ENCODE peak calls at places on chromosomes 6 and 20, in ten cellular contexts. One of them, this sample, is unnamed.

GRCh38 chr6:143196525-143197225 is 136.0 kb downstream of the AIG1 start:
- DNase-seq in LNCaP clone FGC: no peak
- DNase-seq in aorta: no peak
- DNase-seq in A549: no peak
- DNase-seq in GM23248: peak
- DNase-seq in neural progenitor cell: peak
- DNase-seq in adrenal gland: peak
- DNase-seq in CD8-positive, alpha-beta T cell: no peak
- DNase-seq in neuronal stem cell: no peak
- DNase-seq in astrocyte of the spinal cord: peak
- DNase-seq in this sample: no peak

GRCh38 chr6:18386302-18386976 is 711 bp upstream of the RNF144B start:
- DNase-seq in LNCaP clone FGC: peak
- DNase-seq in aorta: peak
- DNase-seq in A549: no peak
- DNase-seq in GM23248: no peak
- DNase-seq in neural progenitor cell: peak
- DNase-seq in adrenal gland: no peak
- DNase-seq in CD8-positive, alpha-beta T cell: no peak
- DNase-seq in neuronal stem cell: peak
- DNase-seq in astrocyte of the spinal cord: no peak
- DNase-seq in this sample: peak

GRCh38 chr20:325889-326644 is 715 bp downstream of the SOX12 start:
- DNase-seq in LNCaP clone FGC: no peak
- DNase-seq in aorta: peak
- DNase-seq in A549: peak
- DNase-seq in GM23248: peak
- DNase-seq in neural progenitor cell: peak
- DNase-seq in adrenal gland: peak
- DNase-seq in CD8-positive, alpha-beta T cell: no peak
- DNase-seq in neuronal stem cell: peak
- DNase-seq in astrocyte of the spinal cord: peak
- DNase-seq in this sample: no peak

GRCh38 chr6:144066745-144067484 is 28.5 kb downstream of the SF3B5 start:
- DNase-seq in LNCaP clone FGC: no peak
- DNase-seq in aorta: no peak
- DNase-seq in A549: no peak
- DNase-seq in GM23248: no peak
- DNase-seq in neural progenitor cell: no peak
- DNase-seq in adrenal gland: no peak
- DNase-seq in CD8-positive, alpha-beta T cell: no peak
- DNase-seq in neuronal stem cell: no peak
- DNase-seq in astrocyte of the spinal cord: no peak
- DNase-seq in this sample: no peak

GRCh38 chr6:134372603-134373281 is 54.8 kb upstream of the SGK1 start:
- DNase-seq in LNCaP clone FGC: peak
- DNase-seq in aorta: no peak
- DNase-seq in A549: peak
- DNase-seq in GM23248: peak
- DNase-seq in neural progenitor cell: no peak
- DNase-seq in adrenal gland: peak
- DNase-seq in CD8-positive, alpha-beta T cell: no peak
- DNase-seq in neuronal stem cell: no peak
- DNase-seq in astrocyte of the spinal cord: peak
- DNase-seq in this sample: peak

GRCh38 chr6:2353412-2354137 is 108.2 kb upstream of the GMDS start:
- DNase-seq in LNCaP clone FGC: peak
- DNase-seq in aorta: peak
- DNase-seq in A549: peak
- DNase-seq in GM23248: peak
- DNase-seq in neural progenitor cell: peak
- DNase-seq in adrenal gland: peak
- DNase-seq in CD8-positive, alpha-beta T cell: peak
- DNase-seq in neuronal stem cell: peak
- DNase-seq in astrocyte of the spinal cord: peak
- DNase-seq in this sample: peak

GRCh38 chr6:24719125-24719931 is at the start of gene C6orf62:
- DNase-seq in LNCaP clone FGC: no peak
- DNase-seq in aorta: peak
- DNase-seq in A549: peak
- DNase-seq in GM23248: peak
- DNase-seq in neural progenitor cell: peak
- DNase-seq in adrenal gland: no peak
- DNase-seq in CD8-positive, alpha-beta T cell: peak
- DNase-seq in neuronal stem cell: peak
- DNase-seq in astrocyte of the spinal cord: no peak
- DNase-seq in this sample: peak

GRCh38 chr6:141587482-141588266 is 545.1 kb upstream of the GJE1 start:
- DNase-seq in LNCaP clone FGC: no peak
- DNase-seq in aorta: no peak
- DNase-seq in A549: no peak
- DNase-seq in GM23248: peak
- DNase-seq in neural progenitor cell: no peak
- DNase-seq in adrenal gland: no peak
- DNase-seq in CD8-positive, alpha-beta T cell: no peak
- DNase-seq in neuronal stem cell: no peak
- DNase-seq in astrocyte of the spinal cord: peak
- DNase-seq in this sample: no peak

GRCh38 chr6:144725731-144726522 is 440.8 kb downstream of the UTRN start:
- DNase-seq in LNCaP clone FGC: no peak
- DNase-seq in aorta: no peak
- DNase-seq in A549: no peak
- DNase-seq in GM23248: no peak
- DNase-seq in neural progenitor cell: no peak
- DNase-seq in adrenal gland: no peak
- DNase-seq in CD8-positive, alpha-beta T cell: peak
- DNase-seq in neuronal stem cell: no peak
- DNase-seq in astrocyte of the spinal cord: no peak
- DNase-seq in this sample: peak

GRCh38 chr6:52557389-52558265 is 19.2 kb downstream of the TRAM2 start:
- DNase-seq in LNCaP clone FGC: no peak
- DNase-seq in aorta: no peak
- DNase-seq in A549: no peak
- DNase-seq in GM23248: peak
- DNase-seq in neural progenitor cell: peak
- DNase-seq in adrenal gland: no peak
- DNase-seq in CD8-positive, alpha-beta T cell: no peak
- DNase-seq in neuronal stem cell: no peak
- DNase-seq in astrocyte of the spinal cord: no peak
- DNase-seq in this sample: no peak

GRCh38 chr20:38029453-38029852 is 3.8 kb downstream of the TTI1 start:
- DNase-seq in LNCaP clone FGC: no peak
- DNase-seq in aorta: no peak
- DNase-seq in A549: no peak
- DNase-seq in GM23248: no peak
- DNase-seq in neural progenitor cell: no peak
- DNase-seq in adrenal gland: no peak
- DNase-seq in CD8-positive, alpha-beta T cell: no peak
- DNase-seq in neuronal stem cell: no peak
- DNase-seq in astrocyte of the spinal cord: no peak
- DNase-seq in this sample: no peak

GRCh38 chr6:144543006-144543871 is 258.1 kb downstream of the UTRN start:
- DNase-seq in LNCaP clone FGC: no peak
- DNase-seq in aorta: no peak
- DNase-seq in A549: no peak
- DNase-seq in GM23248: peak
- DNase-seq in neural progenitor cell: no peak
- DNase-seq in adrenal gland: no peak
- DNase-seq in CD8-positive, alpha-beta T cell: no peak
- DNase-seq in neuronal stem cell: no peak
- DNase-seq in astrocyte of the spinal cord: peak
- DNase-seq in this sample: peak

GRCh38 chr6:24154121-24154520 is 28.1 kb downstream of the NRSN1 start:
- DNase-seq in LNCaP clone FGC: no peak
- DNase-seq in aorta: no peak
- DNase-seq in A549: no peak
- DNase-seq in GM23248: peak
- DNase-seq in neural progenitor cell: no peak
- DNase-seq in adrenal gland: no peak
- DNase-seq in CD8-positive, alpha-beta T cell: no peak
- DNase-seq in neuronal stem cell: no peak
- DNase-seq in astrocyte of the spinal cord: peak
- DNase-seq in this sample: peak

GRCh38 chr6:118843685-118844390 is 50.1 kb upstream of the ASF1A start:
- DNase-seq in LNCaP clone FGC: no peak
- DNase-seq in aorta: no peak
- DNase-seq in A549: no peak
- DNase-seq in GM23248: peak
- DNase-seq in neural progenitor cell: no peak
- DNase-seq in adrenal gland: no peak
- DNase-seq in CD8-positive, alpha-beta T cell: no peak
- DNase-seq in neuronal stem cell: no peak
- DNase-seq in astrocyte of the spinal cord: peak
- DNase-seq in this sample: no peak

DNA sequence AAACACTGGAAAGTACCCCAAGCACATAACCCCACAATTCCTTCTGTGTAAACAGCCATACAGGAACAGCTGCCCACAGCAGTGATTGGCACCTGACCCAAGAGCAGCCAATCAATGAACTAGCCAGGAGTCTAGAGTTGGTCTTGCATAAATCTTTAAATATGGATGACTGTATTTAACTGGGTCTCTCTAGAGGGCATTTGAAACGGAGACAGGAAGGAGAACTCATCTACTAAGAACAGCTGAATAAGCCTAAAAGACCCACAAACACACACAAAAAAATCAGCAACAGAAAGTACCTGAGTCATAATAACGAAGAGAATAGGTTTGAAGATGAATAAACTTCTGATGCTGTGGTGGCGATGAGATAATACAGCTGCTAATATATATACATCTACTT is 49.0 kb upstream of the ASF1A start:
- DNase-seq in LNCaP clone FGC: no peak
- DNase-seq in aorta: no peak
- DNase-seq in A549: no peak
- DNase-seq in GM23248: no peak
- DNase-seq in neural progenitor cell: no peak
- DNase-seq in adrenal gland: no peak
- DNase-seq in CD8-positive, alpha-beta T cell: no peak
- DNase-seq in neuronal stem cell: no peak
- DNase-seq in astrocyte of the spinal cord: no peak
- DNase-seq in this sample: no peak
- H3K4me3 ChIP-seq in LNCaP clone FGC: no peak
- H3K4me3 ChIP-seq in aorta: no peak
- H3K4me3 ChIP-seq in A549: no peak
- H3K4me3 ChIP-seq in GM23248: no peak
- H3K4me3 ChIP-seq in neural progenitor cell: no peak
- H3K4me3 ChIP-seq in adrenal gland: no peak
- H3K4me3 ChIP-seq in CD8-positive, alpha-beta T cell: no peak
- H3K4me3 ChIP-seq in neuronal stem cell: no peak
- H3K4me3 ChIP-seq in astrocyte of the spinal cord: no peak
- H3K4me3 ChIP-seq in this sample: no peak

DNA sequence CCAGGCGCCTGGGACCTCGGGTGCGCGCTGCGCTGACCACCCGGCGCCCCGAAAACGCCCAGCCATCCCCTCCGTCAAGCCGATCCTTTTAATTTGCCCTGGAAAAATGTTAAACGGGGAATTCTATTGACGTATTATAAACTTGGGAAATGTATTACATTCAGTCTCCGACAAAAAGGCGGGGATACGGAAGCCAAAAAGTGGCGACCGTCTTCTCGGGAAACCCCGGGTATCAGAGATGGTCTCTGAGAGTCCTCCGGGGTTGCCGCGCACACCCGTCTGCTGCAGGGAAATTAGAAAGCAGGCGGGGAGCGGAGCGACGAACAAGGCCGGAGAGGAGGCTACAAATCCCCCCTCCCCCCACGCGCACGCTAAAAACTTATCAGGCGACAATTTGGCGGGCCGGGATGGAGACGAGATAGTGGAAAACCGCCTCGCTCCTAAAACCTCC is 1.5 kb downstream of the SALL4 start:
- DNase-seq in LNCaP clone FGC: no peak
- DNase-seq in aorta: no peak
- DNase-seq in A549: peak
- DNase-seq in GM23248: peak
- DNase-seq in neural progenitor cell: peak
- DNase-seq in adrenal gland: no peak
- DNase-seq in CD8-positive, alpha-beta T cell: no peak
- DNase-seq in neuronal stem cell: no peak
- DNase-seq in astrocyte of the spinal cord: peak
- DNase-seq in this sample: no peak
- H3K4me3 ChIP-seq in LNCaP clone FGC: no peak
- H3K4me3 ChIP-seq in aorta: peak
- H3K4me3 ChIP-seq in A549: peak
- H3K4me3 ChIP-seq in GM23248: peak
- H3K4me3 ChIP-seq in neural progenitor cell: peak
- H3K4me3 ChIP-seq in adrenal gland: no peak
- H3K4me3 ChIP-seq in CD8-positive, alpha-beta T cell: no peak
- H3K4me3 ChIP-seq in neuronal stem cell: peak
- H3K4me3 ChIP-seq in astrocyte of the spinal cord: peak
- H3K4me3 ChIP-seq in this sample: peak

DNA sequence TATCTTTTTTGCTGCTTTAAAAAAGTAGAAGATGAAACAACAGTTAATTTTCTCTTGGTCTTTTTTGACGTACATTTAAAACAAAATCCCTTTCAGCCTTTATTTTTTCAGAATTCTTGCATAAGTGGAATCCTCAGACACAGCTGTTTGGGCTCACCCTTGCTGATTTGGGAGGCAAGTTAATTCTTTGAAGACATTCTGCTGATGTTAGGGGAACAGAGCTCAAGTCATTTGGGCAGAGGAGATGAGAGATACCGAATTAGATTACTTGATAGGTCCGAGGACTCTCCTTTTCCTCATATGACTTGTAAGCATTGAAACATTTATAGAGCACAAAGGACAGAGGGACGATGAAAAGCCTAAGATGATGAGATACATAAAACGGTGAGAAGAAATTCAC is 567.9 kb upstream of the CITED2 start:
- DNase-seq in LNCaP clone FGC: no peak
- DNase-seq in aorta: no peak
- DNase-seq in A549: no peak
- DNase-seq in GM23248: no peak
- DNase-seq in neural progenitor cell: no peak
- DNase-seq in adrenal gland: no peak
- DNase-seq in CD8-positive, alpha-beta T cell: no peak
- DNase-seq in neuronal stem cell: no peak
- DNase-seq in astrocyte of the spinal cord: no peak
- DNase-seq in this sample: no peak
- H3K4me3 ChIP-seq in LNCaP clone FGC: no peak
- H3K4me3 ChIP-seq in aorta: no peak
- H3K4me3 ChIP-seq in A549: no peak
- H3K4me3 ChIP-seq in GM23248: no peak
- H3K4me3 ChIP-seq in neural progenitor cell: no peak
- H3K4me3 ChIP-seq in adrenal gland: no peak
- H3K4me3 ChIP-seq in CD8-positive, alpha-beta T cell: no peak
- H3K4me3 ChIP-seq in neuronal stem cell: no peak
- H3K4me3 ChIP-seq in astrocyte of the spinal cord: no peak
- H3K4me3 ChIP-seq in this sample: no peak

DNA sequence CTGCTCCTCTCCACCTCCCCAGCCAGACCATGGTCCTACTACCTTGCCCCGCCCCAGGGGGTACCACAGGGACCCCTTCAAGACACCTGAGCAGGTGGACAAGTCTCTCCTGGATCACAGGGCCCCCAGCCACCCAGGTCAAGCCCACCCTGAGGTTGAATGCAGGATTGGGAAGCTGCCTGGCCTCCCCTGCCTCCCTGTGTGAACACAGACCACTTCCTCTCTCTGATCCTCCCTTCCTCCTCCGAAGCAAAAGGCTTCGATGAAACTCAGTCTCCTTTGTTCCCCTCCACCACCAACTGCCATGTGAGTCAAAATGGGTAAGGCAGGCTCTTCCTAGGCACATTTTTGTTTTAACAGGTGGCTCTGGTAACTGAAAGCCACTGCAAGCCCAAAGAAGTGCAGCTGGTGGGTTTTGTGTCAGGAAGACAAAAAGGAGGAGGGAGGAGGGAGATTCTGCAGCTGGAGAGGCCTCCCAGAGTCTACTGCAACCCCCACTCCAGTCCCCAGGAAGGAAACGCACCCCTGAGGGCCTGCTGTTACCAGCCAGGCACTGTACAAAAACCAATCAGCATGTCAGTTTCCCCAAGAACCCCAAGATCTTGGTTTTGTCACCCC is 5.4 kb downstream of the ADA start:
- DNase-seq in LNCaP clone FGC: no peak
- DNase-seq in aorta: no peak
- DNase-seq in A549: no peak
- DNase-seq in GM23248: no peak
- DNase-seq in neural progenitor cell: peak
- DNase-seq in adrenal gland: no peak
- DNase-seq in CD8-positive, alpha-beta T cell: peak
- DNase-seq in neuronal stem cell: peak
- DNase-seq in astrocyte of the spinal cord: peak
- DNase-seq in this sample: no peak
- H3K4me3 ChIP-seq in LNCaP clone FGC: no peak
- H3K4me3 ChIP-seq in aorta: no peak
- H3K4me3 ChIP-seq in A549: no peak
- H3K4me3 ChIP-seq in GM23248: no peak
- H3K4me3 ChIP-seq in neural progenitor cell: no peak
- H3K4me3 ChIP-seq in adrenal gland: no peak
- H3K4me3 ChIP-seq in CD8-positive, alpha-beta T cell: peak
- H3K4me3 ChIP-seq in neuronal stem cell: no peak
- H3K4me3 ChIP-seq in astrocyte of the spinal cord: no peak
- H3K4me3 ChIP-seq in this sample: no peak

This sample was measured in bronchial epithelial cell.